ENCODE peak calls at places on chromosomes 1 and 21, in eight cellular contexts. B, E, I, M, Z, Q, S and F are unnamed samples.

GRCh38 chr1:3676581-3677410 is 24.5 kb downstream of the TP73 start:
- DNase-seq in B (peak; percentile 93), E (no peak), I (no peak), M (no peak), Z (no peak), Q (no peak), S (no peak), F (no peak)

GRCh38 chr1:176102243-176102642 is 104.8 kb downstream of the COP1 start:
- DNase-seq in B (no peak), E (no peak), I (no peak), M (no peak), Z (peak; percentile 10), Q (no peak), S (no peak), F (peak; percentile 41)

GRCh38 chr1:38558055-38558454 is 301.5 kb downstream of the RRAGC start:
- DNase-seq in B (no peak), E (no peak), I (no peak), M (peak; percentile 71), Z (peak; percentile 50), Q (no peak), S (peak; percentile 64), F (no peak)

GRCh38 chr1:228423399-228424053 is 6.9 kb upstream of the TRIM17 start:
- DNase-seq in B (no peak), E (no peak), I (no peak), M (no peak), Z (no peak), Q (no peak), S (no peak), F (no peak)

GRCh38 chr1:224317383-224318045 is 12.5 kb downstream of the NVL start:
- DNase-seq in B (no peak), E (no peak), I (peak; percentile 42), M (no peak), Z (no peak), Q (no peak), S (no peak), F (no peak)

GRCh38 chr1:204882479-204882878 is 11.8 kb downstream of the NFASC start:
- DNase-seq in B (no peak), E (no peak), I (no peak), M (no peak), Z (no peak), Q (no peak), S (no peak), F (no peak)

GRCh38 chr1:6065093-6065878 is 19.6 kb downstream of the KCNAB2 start:
- DNase-seq in B (no peak), E (no peak), I (no peak), M (no peak), Z (no peak), Q (no peak), S (no peak), F (no peak)

GRCh38 chr1:224781800-224782199 is 147.7 kb upstream of the DNAH14 start:
- DNase-seq in B (no peak), E (no peak), I (no peak), M (no peak), Z (no peak), Q (no peak), S (no peak), F (no peak)

GRCh38 chr1:234083460-234083859 is 179.0 kb downstream of the SLC35F3 start:
- DNase-seq in B (no peak), E (no peak), I (no peak), M (no peak), Z (no peak), Q (no peak), S (no peak), F (no peak)

GRCh38 chr1:90357980-90358379 is 359.1 kb downstream of the BARHL2 start:
- DNase-seq in B (peak; percentile 42), E (peak; percentile 41), I (no peak), M (no peak), Z (no peak), Q (no peak), S (no peak), F (no peak)

GRCh38 chr1:31111290-31111951 is 45.9 kb upstream of the PUM1 start:
- DNase-seq in B (no peak), E (peak; percentile 72), I (peak; percentile 50), M (peak; percentile 67), Z (peak; percentile 60), Q (no peak), S (peak; percentile 72), F (no peak)

GRCh38 chr1:192880191-192880590 is 71.4 kb downstream of the RGS2 start:
- DNase-seq in B (no peak), E (no peak), I (no peak), M (no peak), Z (no peak), Q (no peak), S (no peak), F (peak; percentile 27)

GRCh38 chr1:22780696-22781095 is 70.1 kb downstream of the EPHB2 start:
- DNase-seq in B (no peak), E (no peak), I (peak; percentile 39), M (peak; percentile 95), Z (peak; percentile 79), Q (peak; percentile 86), S (peak; percentile 66), F (no peak)

GRCh38 chr1:44995467-44996238 is 9.3 kb upstream of the EIF2B3 start:
- DNase-seq in B (no peak), E (no peak), I (no peak), M (no peak), Z (no peak), Q (no peak), S (no peak), F (no peak)

GRCh38 chr1:46665983-46666382 is 2.2 kb downstream of the ATPAF1 start:
- DNase-seq in B (no peak), E (no peak), I (no peak), M (no peak), Z (no peak), Q (no peak), S (no peak), F (no peak)

GRCh38 chr1:67668660-67669059 is 16.3 kb upstream of the GADD45A start:
- DNase-seq in B (no peak), E (no peak), I (no peak), M (no peak), Z (no peak), Q (no peak), S (no peak), F (no peak)

GRCh38 chr1:98325646-98326441 is 335.7 kb upstream of the SNX7 start:
- DNase-seq in B (no peak), E (peak; percentile 97), I (peak; percentile 94), M (no peak), Z (no peak), Q (no peak), S (no peak), F (peak; percentile 92)

GRCh38 chr1:177142013-177142412 is 22.5 kb downstream of the ASTN1 start:
- DNase-seq in B (no peak), E (no peak), I (no peak), M (no peak), Z (no peak), Q (no peak), S (no peak), F (no peak)

GRCh38 chr1:172176206-172176605 is 244.3 kb upstream of the C1orf105 start:
- DNase-seq in B (no peak), E (no peak), I (no peak), M (no peak), Z (no peak), Q (no peak), S (no peak), F (no peak)

GRCh38 chr1:114505148-114505561 is 5.8 kb downstream of the TRIM33 start:
- DNase-seq in B (no peak), E (no peak), I (peak; percentile 13), M (no peak), Z (no peak), Q (no peak), S (no peak), F (no peak)

GRCh38 chr1:34060901-34061415 is 104.1 kb downstream of the CSMD2 start:
- DNase-seq in B (no peak), E (no peak), I (no peak), M (no peak), Z (no peak), Q (no peak), S (no peak), F (peak; percentile 9)

GRCh38 chr1:34884961-34885360 is 25.4 kb upstream of the SMIM12 start:
- DNase-seq in B (no peak), E (no peak), I (no peak), M (peak; percentile 87), Z (peak; percentile 67), Q (no peak), S (peak; percentile 21), F (no peak)

GRCh38 chr1:37073752-37074151 is 39.4 kb upstream of the GRIK3 start:
- DNase-seq in B (no peak), E (no peak), I (no peak), M (no peak), Z (peak; percentile 17), Q (peak; percentile 69), S (no peak), F (no peak)

GRCh38 chr1:211605034-211605433 is 26.1 kb upstream of the SLC30A1 start:
- DNase-seq in B (no peak), E (no peak), I (no peak), M (no peak), Z (no peak), Q (no peak), S (no peak), F (no peak)

GRCh38 chr21:37821791-37822450 is 94.3 kb downstream of the KCNJ6 start:
- DNase-seq in B (no peak), E (peak; percentile 41), I (no peak), M (no peak), Z (no peak), Q (no peak), S (no peak), F (peak; percentile 13)
- H3K27me3 ChIP-seq in B (no peaks in the 10 kb centered on the region), E (no peaks in the 10 kb centered on the region), I (peaks cover 73% of the 10 kb centered on the region), M (no peaks in the 10 kb centered on the region), Z (no peaks in the 10 kb centered on the region), Q (no peaks in the 10 kb centered on the region), S (no peaks in the 10 kb centered on the region), F (peaks cover 28% of the 10 kb centered on the region)

GRCh38 chr1:11790880-11791715 is 14.7 kb downstream of the MTHFR start:
- DNase-seq in B (no peak), E (peak; percentile 67), I (peak; percentile 91), M (no peak), Z (no peak), Q (no peak), S (peak; percentile 1), F (peak; percentile 89)
- H3K4me3 ChIP-seq in B (no peak overlapping the region), E (no peak overlapping the region), I (no peak overlapping the region), M (no peak overlapping the region), Z (no peak overlapping the region), Q (no peak overlapping the region), S (no peak overlapping the region), F (peak overlapping the region; percentile 40)

GRCh38 chr1:66251521-66251920 is 282.4 kb upstream of the SGIP1 start:
- DNase-seq in B (no peak), E (peak; percentile 41), I (no peak), M (peak; percentile 69), Z (peak; percentile 68), Q (no peak), S (peak; percentile 13), F (no peak)
- H3K9ac ChIP-seq in B (no peak overlapping the region), E (no peak overlapping the region), I (no peak overlapping the region), M (no peak overlapping the region), Z (no peak overlapping the region), Q (no peak overlapping the region), S (no peak overlapping the region), F (no peak overlapping the region)

GRCh38 chr1:74819062-74819461 is 86.1 kb downstream of the TYW3 start:
- DNase-seq in B (no peak), E (no peak), I (no peak), M (no peak), Z (no peak), Q (no peak), S (no peak), F (peak; percentile 1)
- H3K27me3 ChIP-seq in B (no peaks in the 10 kb centered on the region), E (peaks cover 3% of the 10 kb centered on the region), I (peaks cover 18% of the 10 kb centered on the region), M (no peaks in the 10 kb centered on the region), Z (no peaks in the 10 kb centered on the region), Q (no peaks in the 10 kb centered on the region), S (no peaks in the 10 kb centered on the region), F (no peaks in the 10 kb centered on the region)